ENCODE peak calls at places on chromosomes 5 and 9, in four cellular contexts. E is mesendoderm, V is H9, O is IMR-90. Q is an unnamed sample.

GRCh38 chr5:150159741-150160179 is 4.1 kb upstream of the PDGFRB start:
- DNase-seq in E (no peak), V (no peak), O (peak; percentile 87), Q (no peak)

GRCh38 chr9:90099262-90099982 is 494.6 kb downstream of the GADD45G start:
- DNase-seq in E (peak; percentile 47), V (no peak), O (peak; percentile 13), Q (no peak)

GRCh38 chr9:32698706-32699277 is 63.3 kb upstream of the TAF1L start:
- DNase-seq in E (peak; percentile 13), V (no peak), O (no peak), Q (no peak)

GRCh38 chr9:20623748-20624124 is 1.4 kb upstream of the MLLT3 start:
- DNase-seq in E (peak; percentile 11), V (no peak), O (peak; percentile 5), Q (peak; percentile 23)

GRCh38 chr9:3804148-3804547 is 278.3 kb upstream of the RFX3 start:
- DNase-seq in E (no peak), V (no peak), O (peak; percentile 51), Q (no peak)

GRCh38 chr5:91641730-91642350 is 258.7 kb upstream of the ARRDC3 start:
- DNase-seq in E (peak; percentile 57), V (no peak), O (peak; percentile 41), Q (peak; percentile 62)

GRCh38 chr5:135309391-135310327 is 89.4 kb downstream of the MACROH2A1 start:
- DNase-seq in E (no peak), V (no peak), O (no peak), Q (no peak)

GRCh38 chr9:89660286-89660685 is 55.5 kb downstream of the GADD45G start:
- DNase-seq in E (no peak), V (no peak), O (no peak), Q (no peak)

GRCh38 chr9:137772281-137772873 is 105.2 kb upstream of the CACNA1B start:
- DNase-seq in E (peak; percentile 69), V (peak; percentile 68), O (no peak), Q (no peak)

GRCh38 chr5:37110128-37110527 is 139.0 kb downstream of the CPLANE1 start:
- DNase-seq in E (no peak), V (no peak), O (no peak), Q (no peak)

GRCh38 chr5:174910245-174910737 is 185.9 kb downstream of the MSX2 start:
- DNase-seq in E (peak; percentile 76), V (peak; percentile 88), O (peak; percentile 18), Q (peak; percentile 67)

GRCh38 chr9:13721481-13722235 is 442.2 kb upstream of the MPDZ start:
- DNase-seq in E (no peak), V (no peak), O (peak; percentile 75), Q (no peak)

GRCh38 chr9:135252980-135253304 is 165.5 kb downstream of the OLFM1 start:
- DNase-seq in E (peak; percentile 18), V (no peak), O (no peak), Q (no peak)

GRCh38 chr5:76943006-76943405 is 9.8 kb upstream of the CRHBP start:
- DNase-seq in E (no peak), V (no peak), O (no peak), Q (no peak)

GRCh38 chr9:105503873-105504272 is 54.1 kb upstream of the FKTN start:
- DNase-seq in E (peak; percentile 13), V (no peak), O (peak; percentile 19), Q (no peak)

GRCh38 chr5:5387192-5387591 is 35.3 kb upstream of the ICE1 start:
- DNase-seq in E (no peak), V (no peak), O (no peak), Q (no peak)

GRCh38 chr9:8895498-8896224 is 1096.1 kb upstream of the DMAC1 start:
- DNase-seq in E (peak; percentile 63), V (no peak), O (peak; percentile 16), Q (peak; percentile 32)

GRCh38 chr5:34674226-34674625 is 18.1 kb downstream of the RAI14 start:
- DNase-seq in E (no peak), V (no peak), O (peak; percentile 98), Q (no peak)

GRCh38 chr9:17322882-17323864 is 188.3 kb downstream of the CNTLN start:
- DNase-seq in E (no peak), V (no peak), O (no peak), Q (no peak)

GRCh38 chr9:131530546-131530929 is 525 bp downstream of the UCK1 start:
- DNase-seq in E (peak; percentile 73), V (no peak), O (peak; percentile 15), Q (peak; percentile 18)

GRCh38 chr5:35319231-35320002 is 89.1 kb upstream of the PRLR start:
- DNase-seq in E (no peak), V (no peak), O (peak; percentile 2), Q (no peak)

GRCh38 chr9:87657190-87657589 is 68.7 kb upstream of the CTSL start:
- DNase-seq in E (peak; percentile 34), V (peak; percentile 17), O (no peak), Q (no peak)

GRCh38 chr9:7147136-7148090 is 389.6 kb downstream of the KDM4C start:
- DNase-seq in E (peak; percentile 51), V (no peak), O (peak; percentile 27), Q (no peak)

GRCh38 chr5:11372191-11372590 is 532.1 kb downstream of the CTNND2 start:
- DNase-seq in E (no peak), V (no peak), O (no peak), Q (no peak)
- H2BK15ac ChIP-seq in E (no peak overlapping the region), V (no peak overlapping the region), O (no peak overlapping the region), Q (no peak overlapping the region)

GRCh38 chr5:112823181-112823580 is 37.9 kb upstream of the SRP19 start:
- DNase-seq in E (peak; percentile 21), V (no peak), O (no peak), Q (no peak)
- H3K9ac ChIP-seq in E (no peak overlapping the region), V (no peak overlapping the region), O (no peak overlapping the region), Q (no peak overlapping the region)

GRCh38 chr9:124831642-124832364 is 21.5 kb upstream of the WDR38 start:
- DNase-seq in E (no peak), V (no peak), O (no peak), Q (no peak)
- H2BK15ac ChIP-seq in E (no peak overlapping the region), V (no peak overlapping the region), O (peak overlapping the region; percentile 25), Q (no peak overlapping the region)

DNA sequence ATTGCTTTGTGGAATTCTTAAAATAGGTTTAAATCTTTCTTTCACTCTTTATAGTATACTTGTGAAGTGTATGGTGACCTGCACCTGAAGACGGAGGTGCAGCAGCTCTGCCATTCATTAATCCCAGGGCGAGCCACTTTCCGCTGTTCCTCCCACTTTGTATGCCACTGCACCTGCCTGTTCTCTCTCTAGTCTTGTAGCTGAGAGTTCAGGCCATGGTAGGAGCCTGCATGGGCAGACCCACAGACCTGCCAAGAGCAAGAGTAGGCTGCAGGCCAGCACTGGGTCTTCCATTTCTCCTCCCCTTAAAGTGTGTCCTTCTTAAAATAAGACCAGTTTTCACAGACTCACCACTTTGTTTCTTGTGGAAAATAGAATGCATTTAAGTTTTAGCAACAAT is 103.0 kb downstream of the SNCAIP start:
- DNase-seq in E (no peak), V (no peak), O (no peak), Q (no peak)
- H3K9ac ChIP-seq in E (no peak overlapping the region), V (no peak overlapping the region), O (no peak overlapping the region), Q (no peak overlapping the region)

DNA sequence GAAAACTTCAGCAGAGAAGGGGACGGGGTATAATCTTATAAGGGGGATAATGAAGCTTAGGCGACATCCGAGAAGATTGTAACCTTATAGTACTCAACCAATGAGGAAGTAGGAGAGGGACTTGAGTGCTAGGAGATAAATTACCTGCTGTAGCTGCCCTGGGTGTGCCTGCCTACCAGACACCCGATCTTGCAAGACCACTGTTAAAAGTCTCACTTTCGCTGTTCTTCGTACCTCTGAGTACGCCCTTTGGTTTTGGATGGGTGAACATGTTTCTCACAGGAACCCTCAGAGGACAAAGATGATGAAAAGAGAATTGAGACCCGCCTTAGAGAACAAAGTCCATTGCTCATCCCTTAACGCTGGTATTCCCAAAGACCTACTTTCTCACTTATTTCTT is 200.4 kb upstream of the CD180 start:
- DNase-seq in E (no peak), V (no peak), O (no peak), Q (no peak)
- H2BK15ac ChIP-seq in E (no peak overlapping the region), V (no peak overlapping the region), O (no peak overlapping the region), Q (no peak overlapping the region)

GRCh38 chr5:100900796-100901731 is 2.0 kb downstream of the ST8SIA4 start:
- DNase-seq in E (peak; percentile 93), V (peak; percentile 75), O (peak; percentile 15), Q (peak; percentile 56)
- H3K9ac ChIP-seq in E (peak overlapping the region; percentile 77), V (no peak overlapping the region), O (no peak overlapping the region), Q (peak overlapping the region; percentile 67)

DNA sequence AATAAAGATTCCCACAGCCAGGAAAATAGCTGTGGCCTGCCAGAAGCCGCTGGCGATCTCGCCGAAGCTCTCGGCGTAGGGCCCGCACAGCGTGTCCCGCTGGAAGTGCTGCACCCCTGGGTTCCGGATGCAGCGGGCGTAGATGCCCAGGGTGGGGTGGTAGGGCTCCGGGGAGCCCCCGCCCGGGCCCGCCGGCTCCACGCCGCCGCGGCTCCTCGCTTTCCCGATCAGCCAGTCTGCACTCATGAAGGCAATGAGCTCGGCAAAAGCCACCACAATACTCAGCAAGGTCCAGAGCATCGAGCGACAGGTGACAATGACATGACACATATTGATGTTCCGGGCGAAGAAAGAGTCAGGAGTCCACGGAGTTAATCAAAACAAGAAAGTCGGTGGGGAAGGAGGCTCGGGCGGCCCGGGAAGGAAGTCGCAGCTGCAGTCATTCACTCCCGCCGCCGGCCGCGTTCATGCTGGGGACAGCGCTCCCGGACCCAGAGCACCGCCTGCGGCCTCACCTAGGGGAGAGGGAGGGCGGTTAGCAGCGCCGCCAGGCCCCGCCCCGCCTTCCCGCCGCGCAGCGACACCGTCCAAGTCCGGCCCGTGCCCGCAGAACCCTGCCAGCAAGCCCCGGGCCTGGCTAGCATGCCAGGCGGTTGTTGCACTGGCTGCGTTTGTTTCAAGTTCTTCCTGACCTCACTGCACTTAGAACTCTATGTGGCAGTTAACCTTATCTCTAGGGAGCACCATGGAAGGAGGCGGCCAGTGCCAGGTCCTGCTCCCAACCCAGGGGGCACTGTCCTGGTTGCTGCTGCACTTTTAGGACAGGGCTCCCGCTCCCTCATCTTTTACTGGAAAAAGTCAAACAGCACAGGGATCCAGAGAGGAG is 138.4 kb downstream of the LHFPL2 start:
- DNase-seq in E (peak; percentile 80), V (peak; percentile 76), O (no peak), Q (no peak)
- H2BK15ac ChIP-seq in E (no peak overlapping the region), V (no peak overlapping the region), O (peak overlapping the region; percentile 62), Q (peak overlapping the region; percentile 8)

DNA sequence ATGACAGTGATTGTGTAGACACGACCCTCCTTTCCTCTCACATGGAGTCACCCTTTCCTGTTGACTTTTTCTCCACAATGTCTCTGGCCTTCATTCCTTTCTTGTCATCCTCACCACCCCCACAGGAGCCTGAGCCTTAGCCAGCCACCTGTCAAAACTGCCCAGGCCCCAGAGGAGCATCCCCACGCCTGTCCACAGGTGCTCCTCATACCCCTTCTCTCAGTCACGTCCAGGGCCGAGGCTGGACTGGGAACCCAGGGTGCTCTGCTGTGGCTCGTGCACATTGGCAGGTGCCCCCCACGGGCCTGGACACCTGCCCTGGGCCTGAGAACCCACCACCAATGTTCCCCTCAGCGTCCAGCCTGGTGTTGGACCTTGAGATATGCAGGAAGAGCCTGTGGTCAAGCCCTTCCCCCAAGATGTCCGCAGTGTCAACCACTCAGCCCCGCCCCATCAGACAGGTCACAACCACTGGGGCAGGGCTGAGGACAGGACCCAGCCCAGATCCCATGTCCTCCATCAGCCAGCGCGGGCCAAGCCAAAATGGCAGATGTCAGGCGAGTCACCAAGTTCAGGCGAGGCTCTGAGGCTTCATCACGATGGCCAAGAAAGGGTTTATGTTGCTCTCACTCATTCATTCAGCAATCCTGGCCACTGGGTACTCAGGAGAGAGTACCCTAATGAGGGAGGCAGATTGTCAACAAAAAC is 65.8 kb upstream of the STXBP1 start:
- DNase-seq in E (no peak), V (no peak), O (no peak), Q (no peak)
- H3K9ac ChIP-seq in E (no peak overlapping the region), V (no peak overlapping the region), O (no peak overlapping the region), Q (peak overlapping the region; percentile 63)

GRCh38 chr5:53479656-53480473 is 564 bp upstream of the FST start:
- DNase-seq in E (peak; percentile 77), V (peak; percentile 57), O (peak; percentile 73), Q (peak; percentile 61)
- H2BK15ac ChIP-seq in E (peak overlapping the region; percentile 88), V (no peak overlapping the region), O (no peak overlapping the region), Q (peak overlapping the region; percentile 43)

Q was measured in neuronal stem cell.